ENCODE peak calls at places on chromosomes 3 and 15, in seven cellular contexts. V, Z, K, E, D, P and C are unnamed samples.

GRCh38 chr3:114299421-114299820 is 5.6 kb downstream of the TIGIT start:
- DNase-seq in V (no peak), Z (no peak), K (no peak), E (peak), D (peak), P (peak), C (no peak)

GRCh38 chr3:53708001-53708621 is 138.1 kb downstream of the CHDH start:
- DNase-seq in V (no peak), Z (no peak), K (no peak), E (no peak), D (no peak), P (no peak), C (no peak)

GRCh38 chr3:188759516-188760005 is 412.2 kb upstream of the TPRG1 start:
- DNase-seq in V (no peak), Z (no peak), K (no peak), E (no peak), D (no peak), P (no peak), C (no peak)

GRCh38 chr3:188534633-188535032 is 380.7 kb downstream of the LPP start:
- DNase-seq in V (peak), Z (no peak), K (no peak), E (no peak), D (no peak), P (peak), C (no peak)

GRCh38 chr3:61311044-61311443 is 59.8 kb upstream of the FHIT start:
- DNase-seq in V (no peak), Z (no peak), K (no peak), E (no peak), D (no peak), P (no peak), C (no peak)

GRCh38 chr3:71493372-71493771 is 90.2 kb downstream of the FOXP1 start:
- DNase-seq in V (no peak), Z (peak), K (no peak), E (no peak), D (no peak), P (no peak), C (no peak)

GRCh38 chr3:158725348-158725966 is 6.8 kb downstream of the RARRES1 start:
- DNase-seq in V (peak), Z (no peak), K (peak), E (peak), D (peak), P (peak), C (peak)

GRCh38 chr3:48784426-48785120 is 63.1 kb downstream of the PRKAR2A start:
- DNase-seq in V (peak), Z (no peak), K (no peak), E (no peak), D (peak), P (peak), C (peak)

GRCh38 chr3:13262493-13263211 is 157.5 kb downstream of the NUP210 start:
- DNase-seq in V (no peak), Z (no peak), K (no peak), E (no peak), D (no peak), P (no peak), C (no peak)

GRCh38 chr15:81813215-81813614 is 232.6 kb downstream of the MEX3B start:
- DNase-seq in V (no peak), Z (no peak), K (no peak), E (no peak), D (no peak), P (no peak), C (no peak)

GRCh38 chr15:78840661-78841060 is 29.4 kb upstream of the ADAMTS7 start:
- DNase-seq in V (peak), Z (no peak), K (no peak), E (no peak), D (no peak), P (peak), C (no peak)

GRCh38 chr15:32042269-32042996 is 12.1 kb downstream of the CHRNA7 start:
- DNase-seq in V (no peak), Z (no peak), K (no peak), E (no peak), D (no peak), P (peak), C (no peak)

GRCh38 chr3:187104956-187105355 is 34.3 kb downstream of the RPL39L start:
- DNase-seq in V (peak), Z (no peak), K (no peak), E (no peak), D (peak), P (peak), C (peak)

GRCh38 chr3:196292281-196292923 is 4.9 kb upstream of the PCYT1A start:
- DNase-seq in V (no peak), Z (no peak), K (no peak), E (no peak), D (no peak), P (no peak), C (no peak)

GRCh38 chr3:177633671-177634207 is 436.5 kb upstream of the TBL1XR1 start:
- DNase-seq in V (peak), Z (no peak), K (no peak), E (no peak), D (peak), P (peak), C (peak)

GRCh38 chr3:190486201-190486865 is 27.6 kb upstream of the IL1RAP start:
- DNase-seq in V (peak), Z (no peak), K (no peak), E (peak), D (no peak), P (no peak), C (no peak)

GRCh38 chr3:16478516-16478915 is 35.0 kb downstream of the RFTN1 start:
- DNase-seq in V (peak), Z (no peak), K (no peak), E (peak), D (peak), P (peak), C (peak)

GRCh38 chr3:104909188-104909587 is 457.5 kb upstream of the ALCAM start:
- DNase-seq in V (peak), Z (no peak), K (no peak), E (peak), D (peak), P (peak), C (peak)

GRCh38 chr3:106349191-106349881 is 480.5 kb upstream of the CBLB start:
- DNase-seq in V (peak), Z (no peak), K (no peak), E (peak), D (no peak), P (no peak), C (no peak)

GRCh38 chr3:40557558-40558161 is 32.9 kb downstream of the ZNF621 start:
- DNase-seq in V (peak), Z (no peak), K (no peak), E (no peak), D (no peak), P (no peak), C (no peak)

GRCh38 chr15:56295433-56295832 is 51.8 kb upstream of the RFX7 start:
- DNase-seq in V (no peak), Z (no peak), K (no peak), E (no peak), D (no peak), P (no peak), C (no peak)

GRCh38 chr15:56292546-56293316 is 49.1 kb upstream of the RFX7 start:
- DNase-seq in V (no peak), Z (no peak), K (no peak), E (no peak), D (no peak), P (no peak), C (no peak)

GRCh38 chr15:56291741-56292140 is 48.1 kb upstream of the RFX7 start:
- DNase-seq in V (no peak), Z (no peak), K (no peak), E (no peak), D (no peak), P (no peak), C (no peak)

GRCh38 chr15:56298723-56299122 is 55.0 kb upstream of the RFX7 start:
- DNase-seq in V (no peak), Z (no peak), K (no peak), E (no peak), D (no peak), P (no peak), C (no peak)

DNA sequence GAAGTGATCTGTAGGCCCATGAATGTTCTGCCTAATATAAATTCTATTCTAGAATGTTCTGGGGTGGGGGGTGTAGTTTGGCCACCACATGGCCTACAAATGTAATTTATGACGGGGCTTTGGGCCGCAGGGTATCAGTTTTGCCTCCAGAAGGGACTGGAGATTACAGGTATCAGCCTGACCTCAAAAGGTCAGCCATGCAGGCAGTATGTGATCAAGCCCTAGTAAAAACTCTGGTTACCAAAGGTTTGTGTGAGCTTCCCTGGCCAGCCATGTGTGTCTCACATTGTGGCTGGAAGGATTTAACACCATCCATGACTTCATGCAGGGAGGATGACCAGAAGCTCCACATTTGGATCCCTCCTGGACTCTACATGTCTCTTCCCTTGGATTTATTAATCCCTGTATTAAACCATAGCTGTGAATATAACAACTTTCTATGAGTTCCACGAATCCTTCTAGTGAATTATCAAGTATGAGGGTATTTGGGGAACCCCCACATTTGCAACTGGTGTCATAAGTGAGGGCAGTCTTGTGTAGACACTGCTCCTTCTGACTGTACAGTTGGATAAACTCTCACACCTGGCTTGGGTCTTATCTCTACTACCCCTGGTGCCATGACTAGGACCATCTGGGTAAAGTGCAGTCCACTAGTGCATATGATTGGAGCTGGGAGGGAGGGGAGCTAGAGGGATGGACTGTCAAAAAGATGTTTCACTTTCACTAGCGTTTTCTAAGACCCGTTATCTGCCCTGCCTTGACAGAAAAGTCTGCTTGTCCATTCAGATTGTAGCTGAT is 50.0 kb upstream of the RFX7 start:
- DNase-seq in V (no peak), Z (no peak), K (no peak), E (no peak), D (no peak), P (no peak), C (no peak)
- H3K4me3 ChIP-seq in V (no peak), Z (no peak), K (no peak), E (no peak), D (no peak), P (no peak), C (no peak)

GRCh38 chr3:138690036-138690435 is 81.5 kb downstream of the FAIM start:
- DNase-seq in V (no peak), Z (no peak), K (no peak), E (no peak), D (no peak), P (no peak), C (no peak)

GRCh38 chr3:138686771-138687221 is 78.2 kb downstream of the FAIM start:
- DNase-seq in V (peak), Z (no peak), K (no peak), E (peak), D (peak), P (peak), C (peak)

GRCh38 chr3:138684411-138684810 is 75.8 kb downstream of the FAIM start:
- DNase-seq in V (no peak), Z (no peak), K (no peak), E (peak), D (no peak), P (no peak), C (no peak)

GRCh38 chr3:138688871-138689299 is 80.3 kb downstream of the FAIM start:
- DNase-seq in V (no peak), Z (no peak), K (no peak), E (no peak), D (no peak), P (no peak), C (no peak)

GRCh38 chr3:138687236-138687635 is 78.7 kb downstream of the FAIM start:
- DNase-seq in V (no peak), Z (no peak), K (no peak), E (no peak), D (peak), P (peak), C (no peak)
- H3K4me3 ChIP-seq in V (no peak), Z (no peak), K (no peak), E (no peak), D (no peak), P (no peak), C (no peak)

GRCh38 chr3:140341213-140341612 is 336.7 kb upstream of the TRIM42 start:
- DNase-seq in V (no peak), Z (no peak), K (no peak), E (no peak), D (no peak), P (no peak), C (no peak)

GRCh38 chr3:140343211-140343610 is 334.7 kb upstream of the TRIM42 start:
- DNase-seq in V (peak), Z (no peak), K (no peak), E (no peak), D (no peak), P (no peak), C (no peak)

GRCh38 chr3:140341817-140342403 is 336.0 kb upstream of the TRIM42 start:
- DNase-seq in V (no peak), Z (no peak), K (no peak), E (no peak), D (no peak), P (no peak), C (no peak)

GRCh38 chr3:140343709-140344417 is 334.0 kb upstream of the TRIM42 start:
- DNase-seq in V (no peak), Z (no peak), K (no peak), E (no peak), D (no peak), P (no peak), C (no peak)

DNA sequence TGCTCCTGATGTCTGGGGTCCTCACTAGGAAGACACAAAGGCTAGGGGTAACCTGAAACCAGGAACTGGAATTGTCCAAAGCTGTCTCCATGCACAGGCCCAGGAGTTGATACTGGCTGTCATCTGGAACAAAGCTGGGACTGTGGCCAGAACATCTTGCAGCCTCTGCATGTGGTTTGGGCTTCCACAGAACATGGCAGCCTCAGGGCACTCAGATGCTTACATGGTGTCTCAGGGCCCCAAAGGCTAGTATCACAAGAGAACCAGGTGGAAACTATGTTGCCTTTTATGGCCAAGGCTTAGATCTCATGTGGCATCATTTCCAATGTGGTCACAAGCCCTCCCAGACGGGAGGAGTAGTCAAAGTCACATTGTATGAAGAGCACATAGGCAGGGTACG is 335.2 kb upstream of the TRIM42 start:
- DNase-seq in V (no peak), Z (no peak), K (no peak), E (no peak), D (no peak), P (no peak), C (no peak)
- H3K4me3 ChIP-seq in V (no peak), Z (no peak), K (no peak), E (no peak), D (no peak), P (no peak), C (no peak)

GRCh38 chr3:151765685-151766084 is 32.0 kb downstream of the AADACL2 start:
- DNase-seq in V (no peak), Z (no peak), K (no peak), E (peak), D (no peak), P (no peak), C (no peak)
- H3K4me3 ChIP-seq in V (no peak), Z (no peak), K (no peak), E (no peak), D (no peak), P (no peak), C (no peak)

DNA sequence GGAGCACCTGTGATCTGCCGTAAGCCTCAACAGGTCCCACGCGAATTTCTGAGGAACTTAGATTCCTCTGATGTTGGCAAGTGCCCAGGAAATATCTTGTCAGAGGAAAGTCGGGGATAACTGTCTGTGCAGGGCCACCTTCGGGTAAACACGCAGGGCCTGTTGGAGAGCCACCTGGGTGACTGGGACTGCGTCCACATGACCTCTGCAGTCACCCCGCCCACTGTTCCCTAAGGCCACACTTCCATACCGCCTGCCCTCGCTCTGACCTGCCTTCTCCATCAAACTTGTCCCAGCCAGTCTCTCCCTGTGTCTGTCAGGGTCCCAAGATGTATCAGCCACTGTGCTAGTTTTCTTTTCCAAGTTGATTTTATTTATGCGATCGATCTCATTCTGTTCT is 28.7 kb downstream of the BFSP2 start:
- DNase-seq in V (no peak), Z (no peak), K (no peak), E (no peak), D (no peak), P (no peak), C (no peak)
- H3K4me3 ChIP-seq in V (no peak), Z (no peak), K (no peak), E (no peak), D (no peak), P (no peak), C (no peak)

DNA sequence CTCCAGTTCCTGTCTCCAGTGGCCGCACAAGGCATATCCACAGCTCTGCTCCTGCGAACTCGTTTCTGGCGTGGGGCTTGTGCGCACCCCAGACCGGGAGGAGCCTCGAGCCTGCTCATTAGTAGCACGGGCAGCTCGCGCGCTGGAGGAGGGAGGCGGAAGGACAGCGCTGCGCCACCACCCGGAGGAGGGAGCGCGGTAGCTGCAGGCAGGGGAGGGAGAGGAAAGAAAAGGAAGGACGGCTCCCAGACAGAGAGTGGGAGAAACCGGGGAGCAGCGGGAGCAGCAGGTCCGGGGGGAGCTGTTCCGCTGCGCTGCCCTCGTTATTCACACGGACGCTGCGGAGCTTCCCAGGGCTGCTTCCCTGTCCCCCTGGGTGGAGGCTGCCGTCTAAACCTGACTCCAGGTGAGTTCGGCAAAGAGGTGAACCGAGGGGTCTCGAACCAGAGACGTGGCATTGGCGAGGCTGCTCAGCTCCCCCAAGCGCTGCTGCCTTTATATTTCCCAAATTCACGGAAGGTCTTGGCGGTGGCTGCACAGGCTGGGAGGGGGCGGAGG is 121.3 kb upstream of the ZNF717 start:
- DNase-seq in V (peak), Z (no peak), K (peak), E (no peak), D (peak), P (peak), C (no peak)
- H3K4me3 ChIP-seq in V (peak), Z (no peak), K (no peak), E (no peak), D (no peak), P (peak), C (peak)

GRCh38 chr15:89395996-89396395 is 61.4 kb upstream of the POLG start:
- DNase-seq in V (no peak), Z (no peak), K (no peak), E (no peak), D (no peak), P (no peak), C (no peak)
- H3K4me3 ChIP-seq in V (no peak), Z (no peak), K (no peak), E (no peak), D (no peak), P (no peak), C (no peak)

DNA sequence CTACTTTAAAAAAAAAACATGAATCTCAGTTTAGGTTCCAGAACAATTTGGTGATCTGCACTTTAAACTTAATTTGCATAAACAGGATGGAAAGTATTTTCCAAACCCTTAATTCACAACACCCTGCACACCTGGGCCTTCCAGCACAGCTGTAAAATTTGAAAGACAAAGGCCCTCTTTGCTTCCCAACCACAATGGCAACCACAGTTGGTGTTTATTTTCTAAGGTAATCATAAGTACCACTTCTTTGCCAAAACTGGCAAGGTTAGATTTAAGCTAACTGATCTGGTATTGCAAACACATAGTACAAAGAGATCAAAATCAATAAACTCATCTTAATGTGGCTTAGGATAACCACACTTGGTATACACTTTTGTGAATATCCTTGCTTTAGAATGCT is 4.1 kb downstream of the LRIG1 start:
- DNase-seq in V (no peak), Z (peak), K (no peak), E (no peak), D (no peak), P (no peak), C (no peak)
- H3K4me3 ChIP-seq in V (no peak), Z (no peak), K (no peak), E (no peak), D (no peak), P (no peak), C (no peak)